ENCODE peak calls at places on chromosomes 12 and 14, in nine cellular contexts. W, N, X, E, T, J, G, H and F are unnamed samples.

GRCh38 chr14:49218436-49219092 is 367.6 kb downstream of the RPS29 start:
- DNase-seq in W (no peak), N (no peak), X (no peak), E (no peak), T (no peak), J (no peak), G (no peak), H (no peak), F (no peak)

GRCh38 chr14:103625361-103626095 is 3.5 kb upstream of the KLC1 start:
- DNase-seq in W (no peak), N (no peak), X (no peak), E (no peak), T (peak; percentile 51), J (no peak), G (no peak), H (no peak), F (peak; percentile 56)

GRCh38 chr12:50482566-50482965 is 22.2 kb upstream of the DIP2B start:
- DNase-seq in W (no peak), N (no peak), X (no peak), E (no peak), T (no peak), J (no peak), G (no peak), H (no peak), F (no peak)

GRCh38 chr14:69654109-69654508 is 42.7 kb downstream of the SUSD6 start:
- DNase-seq in W (no peak), N (no peak), X (no peak), E (no peak), T (no peak), J (peak; percentile 21), G (no peak), H (no peak), F (no peak)

GRCh38 chr14:90816686-90817436 is 631 bp upstream of the TTC7B start:
- DNase-seq in W (no peak), N (no peak), X (no peak), E (no peak), T (no peak), J (no peak), G (no peak), H (no peak), F (no peak)

GRCh38 chr14:95445161-95445560 is 71.3 kb downstream of the SYNE3 start:
- DNase-seq in W (no peak), N (no peak), X (no peak), E (no peak), T (no peak), J (no peak), G (no peak), H (no peak), F (no peak)

GRCh38 chr12:105502426-105502930 is 172.0 kb downstream of the C12orf75 start:
- DNase-seq in W (no peak), N (no peak), X (no peak), E (no peak), T (no peak), J (no peak), G (no peak), H (no peak), F (no peak)

GRCh38 chr12:13181375-13182070 is 15.0 kb upstream of the EMP1 start:
- DNase-seq in W (no peak), N (no peak), X (no peak), E (no peak), T (no peak), J (no peak), G (no peak), H (no peak), F (no peak)

GRCh38 chr12:78441737-78442453 is 422.7 kb upstream of the SYT1 start:
- DNase-seq in W (no peak), N (no peak), X (no peak), E (no peak), T (no peak), J (no peak), G (no peak), H (no peak), F (no peak)

GRCh38 chr12:5516781-5517180 is 84.9 kb downstream of the NTF3 start:
- DNase-seq in W (no peak), N (no peak), X (no peak), E (no peak), T (no peak), J (no peak), G (no peak), H (no peak), F (no peak)

GRCh38 chr14:104149617-104150141 is 11.3 kb downstream of the KIF26A start:
- DNase-seq in W (peak; percentile 47), N (peak; percentile 88), X (no peak), E (no peak), T (no peak), J (no peak), G (no peak), H (no peak), F (no peak)

GRCh38 chr12:43740511-43741100 is 18.0 kb downstream of the PUS7L start:
- DNase-seq in W (no peak), N (no peak), X (no peak), E (no peak), T (no peak), J (no peak), G (no peak), H (no peak), F (no peak)

GRCh38 chr12:123767613-123768012 is 5.5 kb downstream of the DNAH10 start:
- DNase-seq in W (no peak), N (no peak), X (no peak), E (no peak), T (peak; percentile 54), J (no peak), G (no peak), H (no peak), F (no peak)

GRCh38 chr14:95530461-95531170 is 4.2 kb upstream of the GLRX5 start:
- DNase-seq in W (no peak), N (no peak), X (no peak), E (no peak), T (no peak), J (no peak), G (no peak), H (no peak), F (no peak)

GRCh38 chr14:54794796-54795195 is 107.8 kb downstream of the GCH1 start:
- DNase-seq in W (no peak), N (no peak), X (no peak), E (no peak), T (no peak), J (no peak), G (no peak), H (no peak), F (no peak)

GRCh38 chr12:118060301-118061010 is 523 bp downstream of the WSB2 start:
- DNase-seq in W (no peak), N (no peak), X (peak; percentile 61), E (no peak), T (peak; percentile 38), J (peak; percentile 69), G (no peak), H (peak; percentile 20), F (no peak)

GRCh38 chr12:98814254-98814653 is 169.2 kb downstream of the APAF1 start:
- DNase-seq in W (peak; percentile 23), N (no peak), X (no peak), E (no peak), T (no peak), J (no peak), G (no peak), H (no peak), F (no peak)

GRCh38 chr14:102545461-102546265 is 36.1 kb upstream of the ANKRD9 start:
- DNase-seq in W (peak; percentile 11), N (no peak), X (no peak), E (peak; percentile 63), T (no peak), J (no peak), G (no peak), H (no peak), F (no peak)

GRCh38 chr12:77054856-77055255 is 10.5 kb downstream of the E2F7 start:
- DNase-seq in W (no peak), N (no peak), X (no peak), E (no peak), T (no peak), J (no peak), G (no peak), H (no peak), F (no peak)

GRCh38 chr12:110725267-110725666 is 17.4 kb downstream of the PPP1CC start:
- DNase-seq in W (no peak), N (no peak), X (no peak), E (no peak), T (no peak), J (no peak), G (no peak), H (no peak), F (no peak)

GRCh38 chr14:66104486-66104885 is 381.7 kb upstream of the CCDC196 start:
- DNase-seq in W (no peak), N (peak; percentile 48), X (no peak), E (no peak), T (peak; percentile 11), J (no peak), G (no peak), H (no peak), F (no peak)

GRCh38 chr12:121505513-121505912 is 75.3 kb downstream of the KDM2B start:
- DNase-seq in W (no peak), N (no peak), X (no peak), E (no peak), T (no peak), J (no peak), G (no peak), H (no peak), F (no peak)